ENCODE peak calls at places on chromosomes 2 and 18, in four cellular contexts. F, J, G and Y are unnamed samples.

GRCh38 chr2:174673405-174673804 is 75.8 kb upstream of the WIPF1 start:
- DNase-seq in G (no peak), F (no peak), J (no peak), Y (no peak)

GRCh38 chr18:68833756-68834155 is 35.9 kb downstream of the CCDC102B start:
- DNase-seq in G (no peak), J (no peak), F (no peak), Y (no peak)

GRCh38 chr18:45755936-45756335 is 32.0 kb downstream of the SLC14A1 start:
- DNase-seq in F (no peak), J (no peak), G (peak), Y (no peak)

GRCh38 chr2:182980115-182980514 is 58.1 kb downstream of the NCKAP1 start:
- DNase-seq in F (no peak), J (peak), G (no peak), Y (no peak)

GRCh38 chr2:74991977-74992376 is 33.5 kb downstream of the POLE4 start:
- DNase-seq in G (no peak), J (no peak), F (no peak), Y (no peak)

GRCh38 chr2:137865954-137866540 is 98.2 kb upstream of the HNMT start:
- DNase-seq in J (peak), F (no peak), G (peak), Y (no peak)

GRCh38 chr2:165572155-165572554 is 102.7 kb downstream of the CSRNP3 start:
- DNase-seq in F (no peak), G (no peak), J (peak), Y (no peak)

GRCh38 chr2:73109796-73110540 is 2.8 kb downstream of the RAB11FIP5 start:
- DNase-seq in G (no peak), F (no peak), J (no peak), Y (no peak)

GRCh38 chr18:35376393-35376741 is 770 bp downstream of the ZNF396 start:
- DNase-seq in J (peak), F (no peak), G (peak), Y (no peak)

GRCh38 chr18:50397023-50397422 is 22.2 kb downstream of the SKA1 start:
- DNase-seq in G (no peak), J (no peak), F (no peak), Y (no peak)

GRCh38 chr2:128315829-128316776 is 2.6 kb downstream of the HS6ST1 start:
- DNase-seq in J (no peak), G (peak), F (no peak), Y (no peak)

GRCh38 chr2:241595600-241596140 is 37.1 kb downstream of the BOK start:
- DNase-seq in G (no peak), J (peak), F (no peak), Y (no peak)

GRCh38 chr2:157839162-157839801 is 36.8 kb downstream of the ACVR1 start:
- DNase-seq in F (no peak), G (no peak), J (peak), Y (peak)

GRCh38 chr2:179049203-179049545 is 763 bp downstream of the CCDC141 start:
- DNase-seq in G (no peak), J (no peak), F (no peak), Y (no peak)

GRCh38 chr18:41655074-41655473 is 300.0 kb upstream of the PIK3C3 start:
- DNase-seq in G (no peak), J (no peak), F (no peak), Y (no peak)

GRCh38 chr2:72973566-72974435 is 56.5 kb downstream of the EMX1 start:
- DNase-seq in J (peak), F (no peak), G (peak), Y (peak)

GRCh38 chr2:191899442-191899841 is 52.6 kb upstream of the CAVIN2 start:
- DNase-seq in J (no peak), F (no peak), G (no peak), Y (no peak)

GRCh38 chr18:21053127-21053526 is 58.5 kb downstream of the ROCK1 start:
- DNase-seq in F (no peak), G (no peak), J (no peak), Y (no peak)

GRCh38 chr2:6031165-6031867 is 339.1 kb downstream of the SOX11 start:
- DNase-seq in F (no peak), G (no peak), J (no peak), Y (no peak)

GRCh38 chr2:127541849-127542630 is 6.6 kb downstream of the MYO7B start:
- DNase-seq in J (no peak), G (no peak), F (no peak), Y (no peak)

GRCh38 chr2:175282300-175282699 is 100.8 kb upstream of the ATP5MC3 start:
- DNase-seq in J (peak), F (no peak), G (no peak), Y (no peak)

GRCh38 chr2:66126936-66127527 is 307.9 kb upstream of the MEIS1 start:
- DNase-seq in F (no peak), G (no peak), J (no peak), Y (no peak)

GRCh38 chr2:43391877-43392214 is 165.4 kb upstream of the ZFP36L2 start:
- DNase-seq in J (no peak), G (no peak), F (no peak), Y (no peak)

GRCh38 chr2:224159345-224159928 is 120.4 kb upstream of the SERPINE2 start:
- DNase-seq in J (no peak), G (no peak), F (no peak), Y (no peak)

GRCh38 chr2:102116675-102117471 is 25.7 kb upstream of the IL1R1 start:
- DNase-seq in J (no peak), F (no peak), G (no peak), Y (no peak)

GRCh38 chr2:179939282-179939681 is 67.8 kb downstream of the CWC22 start:
- DNase-seq in G (no peak), F (no peak), J (no peak), Y (no peak)

GRCh38 chr2:178632729-178633128 is 152.5 kb downstream of the PLEKHA3 start:
- DNase-seq in J (no peak), G (no peak), F (no peak), Y (no peak)

GRCh38 chr2:167140767-167141166 is 252.5 kb downstream of the XIRP2 start:
- DNase-seq in F (no peak), G (no peak), J (no peak), Y (no peak)

GRCh38 chr2:203498161-203498560 is 36.9 kb downstream of the RAPH1 start:
- DNase-seq in J (no peak), G (no peak), F (no peak), Y (no peak)

GRCh38 chr2:216574046-216574445 is 59.2 kb upstream of the IGFBP2 start:
- DNase-seq in F (no peak), G (no peak), J (no peak), Y (no peak)
- H3K27ac ChIP-seq in F (no peak), G (no peak), J (no peak), Y (no peak)

GRCh38 chr18:49371073-49371472 is 89.4 kb downstream of the DYM start:
- DNase-seq in G (no peak), F (no peak), J (no peak), Y (no peak)

GRCh38 chr18:49368876-49369440 is 91.5 kb downstream of the DYM start:
- DNase-seq in J (peak), F (no peak), G (peak), Y (no peak)

GRCh38 chr18:49364821-49365220 is 95.6 kb downstream of the DYM start:
- DNase-seq in J (no peak), F (no peak), G (no peak), Y (no peak)

GRCh38 chr18:49371786-49372185 is 88.7 kb downstream of the DYM start:
- DNase-seq in F (no peak), G (no peak), J (no peak), Y (no peak)

DNA sequence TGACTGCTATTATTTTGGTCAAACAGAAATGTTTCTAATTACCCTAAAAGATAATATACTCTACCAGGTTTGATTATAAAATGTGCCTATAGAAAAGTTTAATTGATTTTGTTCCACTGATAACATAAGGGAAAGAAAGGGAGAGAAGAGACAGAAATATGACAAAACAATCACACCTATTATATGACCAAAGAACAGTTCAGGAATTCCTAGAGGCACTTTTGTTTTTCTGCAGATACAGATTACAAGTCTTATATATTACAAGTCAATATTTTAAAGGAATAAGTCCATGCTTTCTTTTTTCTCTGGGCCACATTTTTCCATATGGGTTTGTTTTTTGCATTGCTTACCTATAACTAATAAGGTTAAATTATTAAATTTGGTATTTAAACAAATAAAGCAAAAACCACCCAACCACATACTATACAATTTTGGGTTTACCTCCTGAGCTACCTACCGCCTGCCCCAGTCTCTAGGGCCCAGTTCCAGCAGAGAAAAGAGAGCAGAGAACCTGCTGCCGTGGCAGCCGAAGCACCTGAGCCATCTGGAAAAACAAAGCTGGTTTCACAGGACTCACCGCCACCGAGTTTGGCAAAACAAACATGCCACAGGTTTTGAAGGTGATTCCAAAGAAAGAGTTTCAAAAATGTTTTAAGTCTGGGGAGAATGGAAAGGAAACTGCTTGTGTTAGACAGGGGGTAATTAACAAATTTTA is 92.1 kb downstream of the DYM start:
- DNase-seq in J (no peak), G (peak), F (no peak), Y (no peak)
- H3K27ac ChIP-seq in J (no peak), G (peak), F (no peak), Y (no peak)

DNA sequence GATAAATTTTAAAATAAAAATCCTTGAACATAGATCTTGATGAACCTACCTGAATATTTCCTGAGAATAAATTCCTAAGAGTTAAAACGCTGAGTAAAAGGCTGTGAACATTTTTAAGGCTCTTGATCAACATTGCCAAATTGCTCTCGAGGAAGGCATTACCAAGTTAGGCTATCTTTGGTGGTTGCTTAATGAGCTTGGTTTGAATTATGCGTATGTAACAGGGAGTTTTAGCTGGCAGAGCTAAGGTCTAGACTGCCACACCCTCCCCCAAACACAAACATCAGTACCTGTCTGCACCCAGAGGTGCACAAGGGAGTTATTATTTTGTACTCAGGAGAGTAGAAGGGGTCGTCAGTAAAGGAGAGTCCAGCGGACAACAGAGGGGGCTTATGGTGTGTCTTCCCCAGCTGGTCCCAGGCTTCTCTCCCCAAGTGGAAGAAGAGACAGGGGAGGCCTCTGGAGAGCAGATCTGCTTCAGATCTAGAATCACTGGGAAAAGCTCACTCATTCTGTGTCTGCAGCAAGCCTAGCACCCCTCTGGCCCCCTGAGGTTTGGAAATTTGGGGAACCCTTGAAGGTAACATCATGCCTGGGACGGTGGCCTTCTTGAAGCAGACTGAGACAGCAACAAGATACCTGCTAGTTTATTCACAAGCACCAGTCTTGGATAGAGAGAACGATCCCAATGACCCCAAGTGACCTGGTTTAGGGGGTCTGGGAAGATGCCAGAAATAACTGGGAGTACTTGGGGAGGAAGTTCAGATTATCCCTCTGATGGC is 197.2 kb upstream of the ID2 start:
- DNase-seq in J (no peak), F (no peak), G (no peak), Y (no peak)
- H3K27ac ChIP-seq in J (no peak), F (no peak), G (no peak), Y (no peak)

GRCh38 chr2:85251070-85251616 is 76.6 kb downstream of the TGOLN2 start:
- DNase-seq in J (no peak), F (no peak), G (no peak), Y (no peak)

GRCh38 chr2:85247591-85247990 is 80.2 kb downstream of the TGOLN2 start:
- DNase-seq in J (no peak), F (no peak), G (no peak), Y (no peak)

GRCh38 chr2:85250045-85250444 is 77.7 kb downstream of the TGOLN2 start:
- DNase-seq in G (no peak), F (no peak), J (no peak), Y (no peak)

GRCh38 chr2:85246348-85246747 is 81.4 kb downstream of the TGOLN2 start:
- DNase-seq in J (no peak), G (no peak), F (peak), Y (no peak)

DNA sequence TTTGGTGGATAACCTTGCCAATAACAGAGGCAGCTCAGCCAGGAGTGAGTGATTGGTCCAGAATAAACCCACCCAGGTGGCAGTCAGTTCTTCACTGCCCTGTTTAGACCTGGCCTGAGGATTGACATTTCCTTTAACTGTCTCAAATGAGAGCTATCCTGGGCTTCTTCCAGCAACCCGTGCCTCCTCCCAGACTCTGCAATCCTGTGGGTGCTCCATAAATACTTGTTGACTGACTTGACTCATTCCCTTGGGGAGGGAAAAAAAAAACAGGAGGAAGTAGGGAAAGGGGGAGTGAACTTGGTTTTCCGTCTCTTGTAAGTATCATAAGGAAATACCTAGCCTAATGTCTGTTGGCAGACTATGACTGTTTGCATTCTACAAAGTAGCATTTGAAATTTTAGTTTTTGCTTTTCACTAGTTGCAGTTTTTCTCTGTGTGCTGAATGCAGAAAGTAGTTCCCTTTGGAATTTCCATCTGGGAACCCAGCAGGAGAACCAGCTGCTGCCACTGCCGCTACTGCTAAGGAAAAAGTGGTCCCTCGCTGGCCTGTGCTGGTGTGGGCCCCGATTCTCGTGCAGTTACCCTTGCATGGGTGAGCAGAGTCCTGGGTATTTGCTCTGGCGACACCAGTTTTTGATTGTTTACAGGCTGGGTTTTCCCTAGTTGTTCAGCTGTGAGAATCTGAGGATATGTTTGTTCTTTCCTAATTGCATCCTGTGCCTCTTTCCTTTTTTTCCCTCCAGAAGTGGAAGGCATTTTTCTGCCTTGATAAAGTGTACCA is 78.9 kb downstream of the TGOLN2 start:
- DNase-seq in J (peak), F (no peak), G (no peak), Y (no peak)
- H3K27ac ChIP-seq in J (no peak), F (peak), G (peak), Y (peak)

GRCh38 chr2:231321021-231321420 is 74.5 kb upstream of the B3GNT7 start:
- DNase-seq in F (no peak), G (peak), J (no peak), Y (peak)
- H3K27ac ChIP-seq in F (peak), G (no peak), J (no peak), Y (peak)

GRCh38 chr2:160984426-160985077 is 175.7 kb upstream of the TANK start:
- DNase-seq in G (no peak), F (no peak), J (no peak), Y (no peak)
- H3K27ac ChIP-seq in G (no peak), F (no peak), J (no peak), Y (no peak)

GRCh38 chr2:218375212-218375611 is 6.9 kb upstream of the SLC11A1 start:
- DNase-seq in J (no peak), F (no peak), G (no peak), Y (no peak)

GRCh38 chr2:218382785-218383184 is 712 bp downstream of the SLC11A1 start:
- DNase-seq in J (no peak), F (no peak), G (no peak), Y (no peak)

GRCh38 chr2:218381916-218382366 is at the start of gene SLC11A1:
- DNase-seq in G (peak), F (no peak), J (no peak), Y (no peak)

GRCh38 chr2:218374795-218375194 is 7.3 kb upstream of the SLC11A1 start:
- DNase-seq in F (no peak), J (no peak), G (no peak), Y (no peak)

DNA sequence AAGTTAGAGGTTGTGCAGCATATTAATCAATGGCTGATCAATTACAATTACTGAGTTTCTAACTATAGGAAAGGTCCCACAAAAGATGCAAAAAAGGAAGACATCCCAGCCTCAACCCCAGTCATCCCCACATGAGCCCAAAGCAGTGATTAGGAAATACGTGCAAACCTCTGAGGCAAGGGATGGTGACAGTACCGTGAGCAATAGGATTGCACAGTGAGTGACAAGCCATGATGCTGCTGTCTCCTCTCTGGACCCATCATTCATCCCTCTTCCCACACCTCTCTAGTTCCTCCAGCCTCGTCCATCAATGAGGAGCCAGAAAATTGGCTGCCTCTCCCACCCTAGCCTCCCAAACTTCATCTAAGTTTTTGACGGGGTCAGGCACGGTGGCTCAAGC is 4.0 kb upstream of the SLC11A1 start:
- DNase-seq in F (no peak), G (no peak), J (no peak), Y (no peak)
- H3K27ac ChIP-seq in F (no peak), G (no peak), J (no peak), Y (no peak)